ENCODE peak calls at places on chromosomes 3 and 15, in four cellular contexts. One of them, this sample, is unnamed. For H3K4me1, the result is how much of the 10 kb centered on the place peaks cover.

GRCh38 chr15:41911691-41912345 is 18.0 kb upstream of the SPTBN5 start:
- DNase-seq in heart left ventricle: peak
- DNase-seq in uterus: no peak
- DNase-seq in mucosa of descending colon: no peak
- DNase-seq in this sample: no peak

GRCh38 chr3:178096955-178097354 is 439.3 kb upstream of the KCNMB2 start:
- DNase-seq in uterus: no peak
- DNase-seq in heart left ventricle: no peak
- DNase-seq in mucosa of descending colon: no peak
- DNase-seq in this sample: no peak

GRCh38 chr3:69878254-69878653 is 121.3 kb upstream of the SAMMSON start:
- DNase-seq in mucosa of descending colon: no peak
- DNase-seq in heart left ventricle: no peak
- DNase-seq in uterus: no peak
- DNase-seq in this sample: no peak

GRCh38 chr15:90883526-90883931 is 775 bp upstream of the FES start:
- DNase-seq in uterus: no peak
- DNase-seq in heart left ventricle: peak
- DNase-seq in mucosa of descending colon: peak
- DNase-seq in this sample: no peak

GRCh38 chr3:147963711-147964110 is 554.5 kb downstream of the ZIC1 start:
- DNase-seq in heart left ventricle: no peak
- DNase-seq in mucosa of descending colon: no peak
- DNase-seq in uterus: no peak
- DNase-seq in this sample: no peak

GRCh38 chr15:85036716-85037115 is 55.1 kb downstream of the PDE8A start:
- DNase-seq in heart left ventricle: no peak
- DNase-seq in mucosa of descending colon: no peak
- DNase-seq in uterus: no peak
- DNase-seq in this sample: no peak

GRCh38 chr15:59819047-59819446 is 129.9 kb upstream of the BNIP2 start:
- DNase-seq in heart left ventricle: no peak
- DNase-seq in mucosa of descending colon: no peak
- DNase-seq in uterus: no peak
- DNase-seq in this sample: no peak

GRCh38 chr15:83436513-83437158 is 10.5 kb upstream of the SH3GL3 start:
- DNase-seq in uterus: no peak
- DNase-seq in heart left ventricle: no peak
- DNase-seq in mucosa of descending colon: no peak
- DNase-seq in this sample: no peak

GRCh38 chr3:45939341-45939771 is 3.9 kb upstream of the CXCR6 start:
- DNase-seq in heart left ventricle: no peak
- DNase-seq in mucosa of descending colon: no peak
- DNase-seq in uterus: no peak
- DNase-seq in this sample: no peak

GRCh38 chr15:94234300-94234699 is 2.9 kb downstream of the MCTP2 start:
- DNase-seq in heart left ventricle: no peak
- DNase-seq in uterus: no peak
- DNase-seq in mucosa of descending colon: no peak
- DNase-seq in this sample: no peak

GRCh38 chr3:176623751-176624150 is 573.5 kb downstream of the TBL1XR1 start:
- DNase-seq in mucosa of descending colon: no peak
- DNase-seq in uterus: no peak
- DNase-seq in heart left ventricle: no peak
- DNase-seq in this sample: no peak
- H3K4me1 ChIP-seq in mucosa of descending colon: under half
- H3K4me1 ChIP-seq in uterus: under half
- H3K4me1 ChIP-seq in heart left ventricle: under half
- H3K4me1 ChIP-seq in this sample: under half

GRCh38 chr3:53709856-53710674 is 136.2 kb downstream of the CHDH start:
- DNase-seq in heart left ventricle: peak
- DNase-seq in uterus: peak
- DNase-seq in mucosa of descending colon: no peak
- DNase-seq in this sample: peak
- TF ChIP-seq CTCF in heart left ventricle: peak
- TF ChIP-seq CTCF in uterus: peak
- TF ChIP-seq CTCF in mucosa of descending colon: peak
- TF ChIP-seq CTCF in this sample: peak

DNA sequence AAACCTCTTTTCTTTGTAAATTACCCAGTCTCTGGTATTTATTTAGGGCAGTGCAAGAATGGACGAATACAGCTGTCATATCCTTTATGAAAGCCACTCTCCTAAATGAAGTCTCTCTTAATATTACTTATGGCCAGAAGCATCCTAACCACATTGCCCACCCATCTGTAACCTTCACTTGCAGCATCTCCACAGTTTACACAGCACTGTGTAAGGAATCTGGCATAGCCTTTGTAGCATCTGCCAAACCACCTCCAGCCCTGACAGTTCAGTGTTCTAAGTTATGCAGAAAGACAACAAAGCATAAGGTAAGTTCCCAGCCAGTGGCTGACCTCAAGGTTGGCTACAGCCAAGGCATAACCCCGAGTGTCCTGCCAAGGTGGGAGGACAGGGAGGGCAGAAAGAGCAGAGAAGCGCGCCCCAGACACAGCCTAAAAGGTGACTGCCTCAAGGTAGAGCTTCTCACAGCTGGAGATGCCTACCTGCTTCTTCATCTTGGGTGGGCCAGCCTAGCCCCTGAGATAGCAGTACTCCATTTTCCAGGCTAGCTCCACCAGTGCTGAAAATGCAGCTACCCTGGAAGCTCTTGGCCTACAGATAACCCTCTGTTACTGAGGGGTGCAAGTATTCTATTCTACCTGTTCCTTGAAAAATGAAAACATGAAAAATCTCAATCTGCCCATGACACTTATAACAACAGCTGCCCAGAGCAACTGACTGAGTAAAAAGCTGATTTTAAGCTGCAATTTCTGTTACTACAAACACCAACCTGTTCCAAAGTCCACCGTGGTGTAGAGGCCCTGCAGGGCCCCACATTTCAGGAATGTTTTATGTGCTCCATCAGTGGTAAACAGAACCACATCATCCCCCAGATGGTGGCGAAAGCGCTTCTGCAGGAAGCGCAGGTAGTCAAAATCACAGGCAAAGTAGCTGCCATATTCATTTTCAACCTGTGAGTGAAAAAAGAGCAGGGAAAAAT is 39.3 kb downstream of the GLB1 start:
- DNase-seq in heart left ventricle: no peak
- DNase-seq in mucosa of descending colon: no peak
- DNase-seq in uterus: no peak
- DNase-seq in this sample: no peak
- H3K4me1 ChIP-seq in heart left ventricle: under half
- H3K4me1 ChIP-seq in mucosa of descending colon: under half
- H3K4me1 ChIP-seq in uterus: under half
- H3K4me1 ChIP-seq in this sample: under half

GRCh38 chr3:55899887-55900286 is 412.8 kb upstream of the WNT5A start:
- DNase-seq in uterus: no peak
- DNase-seq in mucosa of descending colon: no peak
- DNase-seq in heart left ventricle: no peak
- DNase-seq in this sample: no peak
- TF ChIP-seq CTCF in uterus: no peak
- TF ChIP-seq CTCF in mucosa of descending colon: no peak
- TF ChIP-seq CTCF in heart left ventricle: no peak
- TF ChIP-seq CTCF in this sample: no peak

DNA sequence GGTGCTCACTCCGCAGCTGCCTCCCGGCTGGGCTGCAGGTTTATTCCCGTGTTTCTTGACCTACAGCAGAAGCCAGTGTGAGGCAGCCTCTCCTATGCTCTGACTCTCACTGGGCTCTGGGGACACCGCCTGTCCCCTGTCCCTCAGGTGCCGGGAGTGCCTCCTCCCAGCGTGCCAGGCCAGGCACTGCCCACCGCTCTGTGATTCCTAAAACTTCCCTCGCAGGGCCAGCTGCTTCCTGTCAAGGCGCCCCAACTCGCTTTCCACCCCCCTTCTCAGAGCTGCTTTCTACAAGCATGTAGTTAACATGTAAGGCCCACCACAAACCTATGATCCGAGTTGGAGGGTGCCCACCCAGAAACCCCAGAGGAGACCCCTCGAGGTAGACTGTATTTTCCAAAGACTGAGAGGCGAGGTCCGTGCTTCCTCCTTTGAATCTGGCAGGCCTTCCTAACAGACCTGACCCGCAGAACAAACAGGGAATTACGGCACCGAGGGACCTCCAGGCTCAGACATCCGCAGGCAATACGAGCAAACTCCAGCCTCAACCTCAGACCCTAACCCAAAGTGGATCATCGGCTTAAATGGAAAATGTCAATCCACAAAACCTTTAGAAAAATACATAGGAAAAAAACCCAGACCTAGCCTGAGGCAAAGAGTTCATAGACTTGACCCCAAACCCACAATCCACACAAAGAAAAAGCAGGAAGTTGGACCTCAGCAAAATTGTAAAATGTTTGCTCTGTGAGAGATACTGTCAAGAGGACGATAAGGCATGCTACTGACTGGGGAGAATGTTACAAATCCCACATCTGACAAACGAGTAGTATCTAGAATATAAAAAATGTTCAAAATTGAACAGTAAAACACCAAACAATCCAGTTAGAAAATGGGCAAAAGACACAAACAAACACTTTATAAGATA is 121.3 kb upstream of the IQSEC1 start:
- DNase-seq in uterus: no peak
- DNase-seq in heart left ventricle: no peak
- DNase-seq in mucosa of descending colon: no peak
- DNase-seq in this sample: no peak
- H3K4me1 ChIP-seq in uterus: under half
- H3K4me1 ChIP-seq in heart left ventricle: under half
- H3K4me1 ChIP-seq in mucosa of descending colon: under half
- H3K4me1 ChIP-seq in this sample: under half

DNA sequence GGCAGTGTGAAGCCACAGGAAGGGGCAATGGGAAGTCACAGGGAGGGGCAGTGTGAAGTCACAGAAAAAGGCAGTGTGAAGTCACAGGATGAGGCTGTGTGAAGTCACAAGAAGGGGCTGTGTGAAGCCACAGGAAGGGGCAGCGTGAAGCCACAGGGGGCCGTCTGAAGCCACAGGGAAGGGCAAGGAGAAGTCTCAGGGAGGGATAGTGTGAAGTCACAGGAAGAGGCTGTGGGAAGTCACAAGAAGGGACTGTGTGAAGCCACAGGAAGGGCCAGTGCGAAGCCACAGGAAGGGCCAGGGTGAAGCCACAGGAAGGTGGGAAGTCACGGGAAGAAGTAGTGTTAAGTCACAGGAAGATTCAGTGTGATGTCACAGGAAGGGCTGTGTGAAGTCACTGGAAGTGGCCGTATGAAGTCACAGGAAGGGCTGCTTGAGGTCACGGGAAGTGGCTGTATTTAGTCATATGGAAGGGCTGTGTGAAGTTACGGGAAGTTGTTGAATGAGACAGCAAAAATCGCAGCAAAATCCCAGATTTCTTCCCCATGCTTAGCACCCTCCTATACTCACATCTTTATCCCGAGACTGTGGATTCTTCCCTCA is 38.6 kb downstream of the GASK1A start:
- DNase-seq in heart left ventricle: no peak
- DNase-seq in uterus: no peak
- DNase-seq in mucosa of descending colon: no peak
- DNase-seq in this sample: no peak
- TF ChIP-seq CTCF in heart left ventricle: no peak
- TF ChIP-seq CTCF in uterus: no peak
- TF ChIP-seq CTCF in mucosa of descending colon: no peak
- TF ChIP-seq CTCF in this sample: no peak

GRCh38 chr15:77035584-77035983 is 35.3 kb downstream of the TSPAN3 start:
- DNase-seq in heart left ventricle: no peak
- DNase-seq in uterus: no peak
- DNase-seq in mucosa of descending colon: no peak
- DNase-seq in this sample: peak

GRCh38 chr15:77033729-77034619 is 36.9 kb downstream of the TSPAN3 start:
- DNase-seq in mucosa of descending colon: no peak
- DNase-seq in heart left ventricle: no peak
- DNase-seq in uterus: peak
- DNase-seq in this sample: peak

GRCh38 chr15:77035999-77036471 is 34.9 kb downstream of the TSPAN3 start:
- DNase-seq in heart left ventricle: no peak
- DNase-seq in uterus: no peak
- DNase-seq in mucosa of descending colon: peak
- DNase-seq in this sample: peak

GRCh38 chr15:77033417-77033728 is 37.5 kb downstream of the TSPAN3 start:
- DNase-seq in mucosa of descending colon: no peak
- DNase-seq in uterus: no peak
- DNase-seq in heart left ventricle: no peak
- DNase-seq in this sample: peak

GRCh38 chr15:77034620-77035467 is 36.1 kb downstream of the TSPAN3 start:
- DNase-seq in heart left ventricle: peak
- DNase-seq in mucosa of descending colon: peak
- DNase-seq in uterus: peak
- DNase-seq in this sample: peak
- H3K4me1 ChIP-seq in heart left ventricle: under half
- H3K4me1 ChIP-seq in mucosa of descending colon: under half
- H3K4me1 ChIP-seq in uterus: under half
- H3K4me1 ChIP-seq in this sample: under half

DNA sequence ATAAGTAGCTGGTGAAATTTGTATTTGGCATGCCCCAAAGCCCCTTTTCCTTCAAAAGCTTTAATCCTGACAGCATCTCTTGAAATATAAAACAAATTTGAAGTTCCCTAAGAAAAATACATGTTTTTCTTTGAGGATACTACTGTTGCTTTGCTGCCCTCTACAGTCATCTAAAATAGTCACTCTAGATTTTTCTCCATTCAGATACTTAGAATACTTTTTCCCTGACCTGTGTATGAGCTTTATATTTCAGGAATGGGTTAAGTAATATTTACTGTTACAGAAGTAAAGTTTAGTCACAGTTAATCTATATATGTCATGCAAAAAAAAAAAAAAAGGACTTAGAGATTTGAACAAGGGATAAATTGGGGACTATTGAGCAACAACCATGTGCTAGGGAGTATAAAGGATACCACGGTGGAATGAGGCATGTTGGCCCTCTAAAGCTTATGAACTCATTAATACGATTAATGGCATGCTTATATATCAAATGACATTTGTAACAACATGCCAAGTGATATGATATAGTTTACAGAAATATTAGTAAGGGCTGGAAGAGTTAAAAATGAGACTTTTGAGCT is 8.8 kb downstream of the NECTIN3 start:
- DNase-seq in uterus: no peak
- DNase-seq in mucosa of descending colon: no peak
- DNase-seq in heart left ventricle: no peak
- DNase-seq in this sample: no peak
- TF ChIP-seq CTCF in uterus: peak
- TF ChIP-seq CTCF in mucosa of descending colon: no peak
- TF ChIP-seq CTCF in heart left ventricle: peak
- TF ChIP-seq CTCF in this sample: no peak